ENCODE peak calls at places on chromosomes 12 and 14, in six cellular contexts. M is choroid plexus epithelial cell, V is heart left ventricle, U is pancreas, F is body of pancreas, B is transverse colon. T is an unnamed sample.

GRCh38 chr12:63400746-63401145 is 249.7 kb upstream of the AVPR1A start:
- DNase-seq in M (peak; percentile 44), V (no peak), U (no peak), F (no peak), B (no peak), T (peak; percentile 91)

GRCh38 chr12:55743131-55743921 is 404 bp downstream of the GDF11 start:
- DNase-seq in M (peak; percentile 75), V (peak; percentile 69), U (peak; percentile 76), F (peak; percentile 46), B (peak; percentile 65), T (peak; percentile 72)

GRCh38 chr14:21894003-21894897 is 220.6 kb upstream of the OR4E1 start:
- DNase-seq in M (peak; percentile 9), V (no peak), U (no peak), F (no peak), B (no peak), T (peak; percentile 16)

GRCh38 chr14:92457018-92457565 is 56.5 kb upstream of the RIN3 start:
- DNase-seq in M (no peak), V (no peak), U (no peak), F (no peak), B (no peak), T (no peak)

GRCh38 chr12:123971770-123972447 is 722 bp downstream of the CCDC92 start:
- DNase-seq in M (peak; percentile 64), V (peak; percentile 32), U (peak; percentile 79), F (peak; percentile 39), B (peak; percentile 49), T (peak; percentile 72)

GRCh38 chr12:46468159-46468558 is 95.6 kb upstream of the SLC38A2 start:
- DNase-seq in M (peak; percentile 69), V (no peak), U (no peak), F (no peak), B (peak; percentile 32), T (peak; percentile 70)

GRCh38 chr12:90970471-90970870 is 15.5 kb upstream of the CCER1 start:
- DNase-seq in M (no peak), V (no peak), U (no peak), F (no peak), B (no peak), T (peak; percentile 15)

GRCh38 chr14:99720941-99721791 is 37.1 kb downstream of the CYP46A1 start:
- DNase-seq in M (no peak), V (no peak), U (no peak), F (no peak), B (no peak), T (no peak)

GRCh38 chr14:95946867-95947266 is 70.2 kb downstream of the TUNAR start:
- DNase-seq in M (no peak), V (no peak), U (no peak), F (no peak), B (no peak), T (no peak)

GRCh38 chr14:37819155-37820015 is 224.0 kb downstream of the TTC6 start:
- DNase-seq in M (peak; percentile 94), V (no peak), U (no peak), F (no peak), B (no peak), T (peak; percentile 74)

GRCh38 chr12:91778938-91779400 is 366.7 kb downstream of the BTG1 start:
- DNase-seq in M (peak; percentile 93), V (no peak), U (no peak), F (no peak), B (peak; percentile 35), T (peak; percentile 98)

GRCh38 chr12:10719482-10719881 is 3.6 kb downstream of the YBX3 start:
- DNase-seq in M (no peak), V (no peak), U (no peak), F (no peak), B (no peak), T (peak; percentile 66)

GRCh38 chr12:79988368-79988767 is 53.5 kb upstream of the PPP1R12A start:
- DNase-seq in M (peak; percentile 22), V (no peak), U (no peak), F (no peak), B (no peak), T (no peak)

GRCh38 chr14:51996148-51996746 is 6.9 kb downstream of the RTRAF start:
- DNase-seq in M (peak; percentile 83), V (no peak), U (no peak), F (no peak), B (no peak), T (peak; percentile 56)

GRCh38 chr14:53042480-53042879 is 91.6 kb upstream of the FERMT2 start:
- DNase-seq in M (peak; percentile 90), V (peak; percentile 16), U (no peak), F (no peak), B (no peak), T (no peak)

GRCh38 chr14:75277000-75277795 is 1.4 kb upstream of the FOS start:
- DNase-seq in M (peak; percentile 96), V (peak; percentile 95), U (peak; percentile 93), F (peak; percentile 92), B (peak; percentile 92), T (peak; percentile 79)

GRCh38 chr14:44339256-44339655 is 167.8 kb downstream of the FSCB start:
- DNase-seq in M (no peak), V (no peak), U (no peak), F (no peak), B (no peak), T (peak; percentile 23)

GRCh38 chr12:129193263-129193871 is 340.1 kb downstream of the GLT1D1 start:
- DNase-seq in M (peak; percentile 34), V (no peak), U (no peak), F (peak; percentile 22), B (peak; percentile 40), T (no peak)

GRCh38 chr12:42325776-42326465 is at the start of the genes PPHLN1 and ZCRB1:
- DNase-seq in M (peak; percentile 76), V (peak; percentile 83), U (peak; percentile 89), F (peak; percentile 74), B (peak; percentile 87), T (peak; percentile 85)

GRCh38 chr12:4109826-4110225 is 163.7 kb upstream of the CCND2 start:
- DNase-seq in M (no peak), V (no peak), U (no peak), F (no peak), B (no peak), T (no peak)

GRCh38 chr14:60812987-60813386 is 78.4 kb downstream of the MNAT1 start:
- DNase-seq in M (no peak), V (no peak), U (no peak), F (no peak), B (no peak), T (no peak)

DNA sequence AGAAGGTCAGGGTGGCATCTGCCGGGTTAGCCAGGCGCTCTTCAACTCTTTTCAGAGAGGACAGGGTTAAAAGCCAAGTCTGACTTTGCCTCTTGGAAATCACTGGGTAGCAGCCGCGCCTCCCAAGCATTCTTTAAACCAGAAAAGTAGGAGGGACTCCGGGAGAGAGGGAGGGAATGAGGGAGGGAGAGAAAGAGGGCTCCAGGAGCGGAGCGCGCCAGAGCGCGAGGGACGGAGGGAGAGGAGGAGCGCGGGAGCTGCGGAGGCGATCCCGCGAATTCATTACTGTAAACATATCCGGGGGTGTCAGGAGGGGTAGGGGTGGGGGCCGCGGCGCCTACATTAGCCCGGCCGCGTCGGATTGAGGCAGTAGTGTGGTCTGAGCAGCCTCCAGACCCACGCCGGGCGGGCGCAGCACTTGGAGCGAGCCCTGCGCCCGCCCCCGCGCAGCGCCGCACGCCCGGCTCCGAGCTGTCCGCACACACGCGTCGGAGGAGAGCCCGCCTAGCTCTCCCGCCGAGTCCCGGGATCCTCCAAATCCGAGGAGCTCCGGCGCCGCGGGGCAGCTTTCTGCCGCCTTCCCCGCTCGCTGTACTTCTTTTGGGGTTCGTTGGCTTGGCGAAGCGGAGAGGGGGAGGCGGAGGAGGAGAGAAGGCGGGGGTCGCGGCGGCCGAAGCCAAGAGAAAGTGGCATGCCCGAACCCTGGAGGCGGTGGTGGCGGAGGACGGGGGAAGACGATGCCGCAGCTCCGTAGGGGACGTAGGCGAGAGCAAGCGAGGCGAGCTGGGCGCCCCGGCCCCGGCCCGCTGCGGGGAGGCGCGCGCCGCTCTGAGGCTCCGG is 3.3 kb downstream of the FLRT2 start:
- DNase-seq in M (peak; percentile 90), V (peak; percentile 44), U (peak; percentile 75), F (peak; percentile 78), B (no peak), T (peak; percentile 88)
- H3K4me3 ChIP-seq in M (peak overlapping the region; percentile 84), V (peak overlapping the region; percentile 71), U (peak overlapping the region; percentile 66), F (peak overlapping the region; percentile 55), B (peak overlapping the region; percentile 40), T (peak overlapping the region; percentile 88)

GRCh38 chr14:68471029-68471963 is 321.6 kb downstream of the ZFP36L1 start:
- DNase-seq in M (no peak), V (no peak), U (peak; percentile 64), F (peak; percentile 68), B (no peak), T (no peak)
- H3K4me3 ChIP-seq in M (no peak overlapping the region), V (no peak overlapping the region), U (no peak overlapping the region), F (no peak overlapping the region), B (no peak overlapping the region), T (no peak overlapping the region)

DNA sequence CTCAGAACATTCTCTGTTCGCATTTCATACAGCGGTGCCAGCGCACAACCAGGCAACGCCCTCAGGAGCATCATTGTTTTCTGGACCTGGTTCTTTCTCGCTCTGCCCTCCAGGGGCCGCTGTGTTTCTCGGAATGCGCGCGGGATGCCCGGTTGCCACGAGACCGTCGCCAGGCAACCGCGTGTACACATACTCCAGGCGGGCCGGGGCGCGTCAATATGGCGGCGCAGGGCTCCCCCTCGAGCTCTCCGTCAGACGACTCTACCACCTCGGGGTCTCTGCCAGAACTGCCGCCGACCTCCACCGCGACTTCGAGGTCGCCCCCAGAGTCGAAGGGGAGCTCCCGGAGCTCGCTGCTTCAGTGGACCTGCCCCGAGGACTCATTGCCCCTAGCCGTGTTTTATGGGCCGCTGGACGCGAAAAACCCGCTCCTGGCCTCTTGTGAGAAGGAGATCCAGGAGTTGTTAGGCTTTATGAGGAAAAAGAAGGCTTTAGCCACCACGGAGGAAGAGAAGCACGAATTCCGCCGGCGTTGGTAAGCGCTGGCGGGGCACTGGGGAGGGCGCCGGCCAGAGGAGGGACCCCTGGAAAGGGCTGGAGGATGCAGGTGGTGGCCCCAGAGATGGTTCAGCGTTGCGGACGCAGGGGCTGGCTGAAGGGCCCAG is at the start of gene CFAP54:
- DNase-seq in M (peak; percentile 94), V (peak; percentile 92), U (peak; percentile 92), F (peak; percentile 87), B (peak; percentile 92), T (peak; percentile 94)
- H3K4me3 ChIP-seq in M (peak within 1 kb of the TSS; percentile 76), V (peak within 1 kb of the TSS; percentile 68), U (peak within 1 kb of the TSS; percentile 15), F (no peak within 1 kb of the TSS), B (peak within 1 kb of the TSS; percentile 45), T (peak within 1 kb of the TSS; percentile 76)

GRCh38 chr12:110269622-110270124 is 11.4 kb upstream of the ATP2A2 start:
- DNase-seq in M (peak; percentile 75), V (no peak), U (no peak), F (no peak), B (no peak), T (peak; percentile 70)

GRCh38 chr12:110271015-110271414 is 10.0 kb upstream of the ATP2A2 start:
- DNase-seq in M (no peak), V (no peak), U (no peak), F (no peak), B (no peak), T (no peak)

GRCh38 chr12:110266381-110266909 is 14.6 kb upstream of the ATP2A2 start:
- DNase-seq in M (no peak), V (no peak), U (no peak), F (no peak), B (no peak), T (no peak)

GRCh38 chr12:110270125-110270962 is 10.7 kb upstream of the ATP2A2 start:
- DNase-seq in M (peak; percentile 71), V (peak; percentile 55), U (no peak), F (peak; percentile 36), B (no peak), T (peak; percentile 47)

GRCh38 chr12:110266980-110267620 is 13.9 kb upstream of the ATP2A2 start:
- DNase-seq in M (peak; percentile 71), V (peak; percentile 86), U (no peak), F (no peak), B (no peak), T (peak; percentile 35)
- H3K4me3 ChIP-seq in M (no peak overlapping the region), V (peak overlapping the region; percentile 22), U (no peak overlapping the region), F (no peak overlapping the region), B (no peak overlapping the region), T (no peak overlapping the region)